ENCODE peak calls at places on chromosome 2, in four cellular contexts. U, F, A and W are unnamed samples.

GRCh38 chr2:18834341-18834740 is 245.0 kb upstream of the NT5C1B start:
- DNase-seq in U (no peak), F (no peak), A (no peak), W (no peak)

GRCh38 chr2:224101820-224102630 is 62.9 kb upstream of the SERPINE2 start:
- DNase-seq in U (no peak), F (no peak), A (no peak), W (no peak)

GRCh38 chr2:2324565-2325101 is 6.4 kb downstream of the MYT1L start:
- DNase-seq in U (no peak), F (no peak), A (peak; percentile 68), W (peak; percentile 67)

GRCh38 chr2:70958759-70959158 is 19.7 kb upstream of the ANKRD53 start:
- DNase-seq in U (no peak), F (no peak), A (no peak), W (no peak)

GRCh38 chr2:171272039-171272438 is 111.3 kb upstream of the TLK1 start:
- DNase-seq in U (no peak), F (no peak), A (no peak), W (no peak)

GRCh38 chr2:176182671-176183070 is 5.8 kb upstream of the HOXD1 start:
- DNase-seq in U (no peak), F (no peak), A (no peak), W (no peak)

GRCh38 chr2:118120001-118120400 is 31.7 kb downstream of the INSIG2 start:
- DNase-seq in U (no peak), F (no peak), A (no peak), W (no peak)

GRCh38 chr2:26542194-26542455 is 64.2 kb upstream of the OTOF start:
- DNase-seq in U (no peak), F (peak; percentile 58), A (no peak), W (no peak)

GRCh38 chr2:18585526-18585925 is 3.8 kb downstream of the NT5C1B start:
- DNase-seq in U (no peak), F (no peak), A (no peak), W (no peak)

GRCh38 chr2:23699526-23699925 is 227.4 kb downstream of the ATAD2B start:
- DNase-seq in U (no peak), F (no peak), A (no peak), W (peak; percentile 38)

GRCh38 chr2:30358822-30359221 is 88.2 kb upstream of the LCLAT1 start:
- DNase-seq in U (no peak), F (no peak), A (no peak), W (no peak)

GRCh38 chr2:46482490-46482889 is 3.1 kb downstream of the TMEM247 start:
- DNase-seq in U (no peak), F (no peak), A (no peak), W (no peak)

GRCh38 chr2:137333386-137333972 is 568.1 kb downstream of the THSD7B start:
- DNase-seq in U (no peak), F (no peak), A (no peak), W (no peak)

GRCh38 chr2:181675241-181675640 is 5.1 kb downstream of the NEUROD1 start:
- DNase-seq in U (no peak), F (no peak), A (no peak), W (no peak)

GRCh38 chr2:196967126-196967525 is 40.6 kb upstream of the PGAP1 start:
- DNase-seq in U (no peak), F (no peak), A (no peak), W (no peak)

GRCh38 chr2:230661072-230661957 is 51.3 kb upstream of the CAB39 start:
- DNase-seq in U (no peak), F (no peak), A (no peak), W (no peak)

GRCh38 chr2:104249666-104250065 is 604.2 kb upstream of the POU3F3 start:
- DNase-seq in U (no peak), F (no peak), A (no peak), W (no peak)

GRCh38 chr2:38661306-38661705 is 4.6 kb upstream of the GALM start:
- DNase-seq in U (no peak), F (no peak), A (no peak), W (no peak)